ENCODE peak calls at places on chromosome 2, in six cellular contexts. A, L, X, O, P and G are unnamed samples.

GRCh38 chr2:97748397-97748796 is 35.0 kb downstream of the ZAP70 start:
- DNase-seq in O (peak), A (no peak), X (peak), L (peak), P (peak), G (peak)

GRCh38 chr2:67436221-67436620 is 39.1 kb downstream of the ETAA1 start:
- DNase-seq in L (no peak), X (no peak), P (no peak), O (no peak), A (no peak), G (no peak)

GRCh38 chr2:127083819-127084503 is 23.0 kb downstream of the BIN1 start:
- DNase-seq in A (no peak), P (peak), L (no peak), O (no peak), X (no peak), G (no peak)

GRCh38 chr2:197427204-197427603 is 7.6 kb downstream of the SF3B1 start:
- DNase-seq in O (no peak), X (no peak), A (no peak), L (no peak), P (no peak), G (no peak)

GRCh38 chr2:20914087-20914486 is 91.2 kb upstream of the LDAH start:
- DNase-seq in X (no peak), P (no peak), O (no peak), L (no peak), A (no peak), G (no peak)

GRCh38 chr2:78439122-78439521 is 586.4 kb upstream of the REG3G start:
- DNase-seq in P (no peak), A (no peak), L (no peak), X (no peak), O (no peak), G (no peak)

GRCh38 chr2:102109016-102109415 is 33.5 kb upstream of the IL1R1 start:
- DNase-seq in L (no peak), P (no peak), O (no peak), A (no peak), X (no peak), G (no peak)

GRCh38 chr2:220273082-220273481 is 645.7 kb downstream of the SLC4A3 start:
- DNase-seq in L (no peak), A (no peak), X (no peak), O (no peak), P (no peak), G (no peak)

GRCh38 chr2:207463433-207463832 is 66.3 kb upstream of the CREB1 start:
- DNase-seq in L (no peak), O (no peak), P (no peak), X (no peak), A (no peak), G (no peak)

GRCh38 chr2:41136966-41137494 is 685.1 kb upstream of the SLC8A1 start:
- DNase-seq in X (no peak), A (no peak), P (no peak), O (no peak), L (no peak), G (no peak)

GRCh38 chr2:62774555-62775366 is 69.2 kb downstream of the EHBP1 start:
- DNase-seq in X (no peak), O (no peak), L (no peak), P (no peak), A (no peak), G (peak)

GRCh38 chr2:99552529-99552928 is 62.7 kb upstream of the REV1 start:
- DNase-seq in P (no peak), O (no peak), X (no peak), L (no peak), A (no peak), G (no peak)

GRCh38 chr2:42359894-42360483 is 1.0 kb downstream of the COX7A2L start:
- DNase-seq in X (no peak), A (no peak), L (no peak), O (no peak), P (peak), G (peak)

GRCh38 chr2:7825591-7826312 is 856.1 kb upstream of the ID2 start:
- DNase-seq in P (no peak), L (peak), A (no peak), X (no peak), O (no peak), G (no peak)

GRCh38 chr2:138787053-138787666 is 7.0 kb upstream of the NXPH2 start:
- DNase-seq in A (no peak), P (no peak), O (peak), X (peak), L (peak), G (peak)

GRCh38 chr2:168439536-168439935 is 16.5 kb upstream of the CERS6 start:
- DNase-seq in X (no peak), P (no peak), L (no peak), O (no peak), A (no peak), G (no peak)

GRCh38 chr2:158740591-158740990 is 54.5 kb upstream of the DAPL1 start:
- DNase-seq in A (no peak), P (no peak), O (no peak), X (no peak), L (no peak), G (no peak)

GRCh38 chr2:100235098-100235497 is 87.2 kb downstream of the LONRF2 start:
- DNase-seq in A (no peak), L (peak), X (no peak), O (no peak), P (peak), G (no peak)

GRCh38 chr2:42567389-42567788 is 1.0 kb upstream of the MTA3 start:
- DNase-seq in L (no peak), P (no peak), X (no peak), O (no peak), A (no peak), G (no peak)

GRCh38 chr2:155815275-155815674 is 517.2 kb downstream of the NR4A2 start:
- DNase-seq in P (no peak), A (no peak), X (no peak), L (no peak), O (no peak), G (no peak)

GRCh38 chr2:226185613-226186211 is 613.9 kb downstream of the IRS1 start:
- DNase-seq in X (no peak), A (no peak), P (no peak), O (no peak), L (no peak), G (no peak)

GRCh38 chr2:100959225-100959880 is 42.7 kb upstream of the RPL31 start:
- DNase-seq in O (no peak), A (no peak), L (no peak), X (no peak), P (no peak), G (no peak)

GRCh38 chr2:31312898-31313297 is 78.9 kb downstream of the EHD3 start:
- DNase-seq in X (no peak), L (no peak), A (no peak), P (no peak), O (no peak), G (no peak)

GRCh38 chr2:12970861-12971260 is 254.1 kb downstream of the TRIB2 start:
- DNase-seq in L (no peak), O (no peak), P (no peak), X (no peak), A (no peak), G (no peak)

GRCh38 chr2:217563081-217563480 is 439.7 kb downstream of the TNS1 start:
- DNase-seq in X (no peak), A (no peak), P (no peak), L (no peak), O (no peak), G (no peak)

GRCh38 chr2:71609958-71610357 is 156.6 kb downstream of the DYSF start:
- DNase-seq in O (no peak), P (no peak), X (no peak), A (no peak), L (no peak), G (no peak)

GRCh38 chr2:53473236-53473635 is 294.4 kb upstream of the CHAC2 start:
- DNase-seq in A (no peak), L (no peak), O (no peak), P (no peak), X (no peak), G (no peak)

GRCh38 chr2:17729880-17730279 is 23.7 kb downstream of the SMC6 start:
- DNase-seq in A (no peak), O (no peak), X (no peak), P (no peak), L (no peak), G (no peak)

GRCh38 chr2:70828115-70828514 is 7.5 kb downstream of the CD207 start:
- DNase-seq in O (no peak), X (no peak), A (no peak), P (no peak), L (no peak), G (no peak)

GRCh38 chr2:141055526-141055925 is 1075.3 kb downstream of the LRP1B start:
- DNase-seq in O (no peak), X (no peak), P (no peak), L (no peak), A (no peak), G (no peak)

GRCh38 chr2:172345951-172346555 is 81.3 kb upstream of the ITGA6 start:
- DNase-seq in P (no peak), L (no peak), X (no peak), A (no peak), O (no peak), G (no peak)

GRCh38 chr2:190344275-190344827 is 962 bp downstream of the INPP1 start:
- DNase-seq in A (no peak), P (no peak), X (no peak), L (no peak), O (no peak), G (no peak)

GRCh38 chr2:53445376-53446072 is 322.1 kb upstream of the CHAC2 start:
- DNase-seq in A (no peak), L (no peak), X (no peak), P (no peak), O (no peak), G (no peak)

GRCh38 chr2:140586379-140586778 is 1544.4 kb downstream of the LRP1B start:
- DNase-seq in X (peak), L (no peak), O (peak), A (no peak), P (no peak), G (peak)

GRCh38 chr2:128389521-128389920 is 70.9 kb upstream of the HS6ST1 start:
- DNase-seq in A (no peak), O (no peak), P (no peak), X (no peak), L (no peak), G (no peak)

GRCh38 chr2:204691911-204692510 is 146.7 kb downstream of the PARD3B start:
- DNase-seq in L (no peak), X (peak), O (peak), A (no peak), P (peak), G (peak)

GRCh38 chr2:122007577-122007976 is 252.1 kb downstream of the TSN start:
- DNase-seq in P (no peak), X (no peak), A (no peak), O (no peak), L (no peak), G (no peak)

DNA sequence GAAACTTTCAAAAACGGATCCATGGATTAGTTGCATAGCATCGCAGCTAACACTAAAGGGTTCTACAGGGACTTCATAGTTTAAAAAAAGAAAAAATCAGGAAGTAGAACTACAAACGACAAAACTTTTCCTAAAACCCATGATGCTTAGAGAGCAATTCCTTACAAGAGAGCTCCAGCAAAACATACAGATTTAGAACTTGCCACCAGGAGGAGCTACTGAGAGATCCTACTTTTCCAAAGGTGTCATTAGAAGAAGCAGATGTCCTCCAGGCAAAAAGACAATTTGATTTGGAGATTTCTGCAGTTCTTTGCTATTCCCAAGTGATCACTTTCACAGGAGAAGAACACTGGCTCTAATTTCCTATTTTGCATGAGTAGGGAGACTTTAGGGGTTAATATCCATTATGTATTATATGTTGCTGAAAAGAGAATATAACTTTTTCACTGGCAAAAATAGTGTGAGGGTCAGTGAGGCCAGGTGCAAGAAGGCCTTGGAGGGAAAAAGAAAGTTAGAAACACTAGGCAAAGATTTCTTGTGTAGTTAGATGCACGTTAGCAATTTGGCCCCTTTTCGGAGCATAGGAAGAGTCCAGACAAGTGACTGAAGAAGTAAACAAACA is 436.2 kb downstream of the SUCLG1 start:
- DNase-seq in O (peak), L (no peak), X (peak), P (peak), A (no peak), G (peak)
- TF ChIP-seq CTCF in O (peak), L (peak), X (peak), P (peak), A (peak), G (peak)

GRCh38 chr2:185628985-185629384 is 109.6 kb upstream of the FSIP2 start:
- DNase-seq in A (no peak), X (peak), O (peak), P (no peak), L (no peak), G (peak)
- TF ChIP-seq CTCF in A (no peak), X (peak), O (peak), P (no peak), L (peak), G (peak)

GRCh38 chr2:112255875-112256274 is 1.0 kb upstream of the ZC3H8 start:
- DNase-seq in P (no peak), A (no peak), L (no peak), O (no peak), X (no peak), G (no peak)

GRCh38 chr2:112253261-112253807 is 1.5 kb downstream of the ZC3H8 start:
- DNase-seq in O (no peak), L (no peak), P (no peak), A (no peak), X (no peak), G (no peak)

GRCh38 chr2:112256654-112257053 is 1.8 kb upstream of the ZC3H8 start:
- DNase-seq in A (no peak), L (no peak), O (no peak), P (no peak), X (no peak), G (no peak)

GRCh38 chr2:112257575-112257974 is 2.7 kb upstream of the ZC3H8 start:
- DNase-seq in A (no peak), L (no peak), X (no peak), P (no peak), O (no peak), G (no peak)

DNA sequence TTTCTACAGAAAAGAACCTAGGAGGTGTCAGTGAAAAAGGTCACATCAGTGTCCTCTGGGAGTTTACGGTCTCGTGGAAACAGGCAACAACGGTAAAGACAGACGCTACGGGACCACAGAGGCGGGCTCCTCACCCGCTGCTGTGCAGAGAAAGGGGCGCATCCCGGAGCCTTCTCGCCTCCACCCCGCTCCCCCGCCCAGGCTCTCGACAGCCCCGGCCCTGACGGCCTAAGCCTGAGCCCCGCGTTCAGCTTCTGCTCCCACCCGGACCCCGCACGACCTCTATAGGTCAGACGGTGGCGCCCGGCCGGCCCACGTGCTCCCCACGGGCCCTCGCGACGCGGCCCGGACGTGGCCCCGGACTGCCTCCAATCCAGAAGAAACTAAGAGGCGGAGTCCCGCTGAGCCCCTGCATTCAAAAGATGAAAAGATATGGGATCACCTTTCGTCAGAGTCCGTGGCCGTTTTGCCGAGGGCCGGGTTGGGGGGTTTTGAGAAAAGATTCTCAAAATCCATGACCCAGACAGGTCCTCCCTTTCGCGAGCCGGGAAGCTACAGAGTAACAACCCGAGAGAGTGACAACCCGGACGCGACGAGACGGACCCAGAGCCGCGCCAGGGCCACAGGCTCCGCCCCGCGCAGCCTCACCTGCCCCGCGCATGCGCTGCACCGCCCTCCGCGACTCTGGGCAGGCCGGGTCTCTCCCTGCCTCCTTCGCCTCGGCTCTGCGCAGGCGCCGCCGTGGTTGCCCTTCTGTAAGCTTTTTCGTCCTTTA is at the start of gene ZC3H8:
- DNase-seq in O (peak), A (peak), L (peak), X (peak), P (peak), G (peak)
- TF ChIP-seq CTCF in O (no peak), A (no peak), L (peak), X (no peak), P (no peak), G (no peak)

DNA sequence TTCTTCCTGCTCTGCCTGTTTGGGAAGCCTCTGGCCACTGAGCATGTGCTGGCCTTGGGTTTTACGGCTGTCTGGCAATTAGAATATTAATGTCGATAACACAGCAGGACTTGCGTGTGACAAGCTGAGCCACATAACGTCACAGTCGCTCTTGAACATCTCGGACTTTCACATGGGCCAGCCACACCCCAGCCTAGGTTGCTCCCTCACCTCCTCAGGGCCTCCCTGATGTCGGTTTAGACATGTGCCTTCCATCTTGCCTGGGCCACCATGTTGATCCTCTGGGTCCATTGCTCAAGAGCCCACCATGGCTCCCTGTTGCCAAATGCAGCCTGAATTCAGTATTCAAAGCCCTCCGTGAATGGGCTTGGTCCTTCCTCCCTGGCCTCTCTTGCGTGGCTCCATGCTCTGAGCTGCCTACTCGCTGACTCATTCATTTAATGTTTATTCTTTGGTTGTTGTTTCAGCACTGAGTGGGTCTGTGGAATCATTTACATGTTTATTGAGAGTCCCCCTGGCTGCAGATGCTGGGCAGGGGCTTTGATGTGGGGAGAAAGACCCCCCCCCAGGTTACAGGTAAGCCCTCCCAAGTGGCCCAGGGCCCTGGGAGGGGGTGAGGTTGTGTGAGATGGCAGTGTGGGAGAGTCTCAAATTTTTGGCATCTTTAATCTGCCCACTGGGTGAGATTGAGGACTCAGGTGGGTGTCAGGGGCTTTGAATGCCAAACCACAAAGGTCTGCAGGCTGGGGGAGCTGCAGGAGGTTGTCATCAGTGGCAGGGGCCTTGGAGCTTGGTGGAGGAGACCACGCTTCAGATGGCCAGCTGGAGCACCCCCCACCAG is 62.0 kb downstream of the ODC1 start:
- DNase-seq in P (no peak), O (no peak), L (no peak), A (no peak), X (no peak), G (no peak)
- TF ChIP-seq CTCF in P (no peak), O (no peak), L (no peak), A (no peak), X (no peak), G (no peak)

GRCh38 chr2:10903861-10904210 is 7.9 kb upstream of the KCNF1 start:
- DNase-seq in A (no peak), P (no peak), O (no peak), X (no peak), L (no peak), G (no peak)

GRCh38 chr2:10901160-10901559 is 10.6 kb upstream of the KCNF1 start:
- DNase-seq in P (peak), L (no peak), O (no peak), X (no peak), A (no peak), G (no peak)

GRCh38 chr2:10901565-10901964 is 10.2 kb upstream of the KCNF1 start:
- DNase-seq in A (no peak), X (no peak), P (no peak), O (no peak), L (no peak), G (no peak)

GRCh38 chr2:10897956-10898355 is 13.8 kb upstream of the KCNF1 start:
- DNase-seq in O (no peak), P (no peak), L (no peak), A (no peak), X (no peak), G (no peak)

GRCh38 chr2:10900216-10901109 is 11.3 kb upstream of the KCNF1 start:
- DNase-seq in X (peak), A (no peak), P (peak), O (no peak), L (no peak), G (no peak)
- TF ChIP-seq CTCF in X (peak), A (no peak), P (peak), O (no peak), L (peak), G (peak)

DNA sequence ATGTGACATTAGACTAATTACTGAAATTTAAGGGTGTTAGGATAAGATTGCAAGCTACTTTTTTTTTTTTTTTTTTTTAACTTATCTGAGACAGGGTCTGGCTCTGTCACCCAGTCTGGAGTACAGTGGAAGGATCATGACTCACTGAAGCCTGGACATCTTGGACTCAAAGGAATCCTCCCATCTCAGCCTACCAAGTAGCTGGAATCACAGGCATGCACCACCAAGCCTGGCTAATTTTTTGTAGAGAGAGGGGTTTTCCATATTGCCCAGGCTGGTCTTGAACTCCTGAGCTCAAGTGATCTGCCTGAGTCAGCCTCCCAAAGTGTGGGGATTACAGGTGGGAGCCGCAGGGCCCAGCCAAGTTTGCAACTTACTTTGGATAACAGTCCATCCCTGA is 1246.0 kb upstream of the ZEB2 start:
- DNase-seq in P (no peak), L (no peak), O (no peak), A (no peak), X (no peak), G (no peak)
- TF ChIP-seq CTCF in P (no peak), L (no peak), O (no peak), A (no peak), X (no peak), G (no peak)

DNA sequence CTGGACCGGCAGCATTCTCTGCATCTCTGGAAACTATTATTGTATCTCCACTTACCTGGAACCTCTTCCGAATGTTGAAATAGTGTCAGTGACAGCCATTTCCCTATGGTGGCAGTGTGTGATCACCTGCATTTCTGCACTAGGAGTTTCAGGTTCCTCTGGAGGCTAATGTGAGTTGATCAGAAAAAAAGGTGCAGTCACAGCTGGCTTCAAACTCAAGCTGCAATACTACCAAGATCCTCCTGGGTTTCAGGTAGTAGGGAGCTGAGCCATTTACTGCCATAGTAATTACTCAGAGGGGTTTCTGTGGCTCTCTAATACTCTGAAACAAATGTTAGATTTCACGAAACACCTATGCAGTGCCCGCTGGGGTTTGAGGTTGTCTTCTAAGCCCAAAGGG is 183.5 kb upstream of the OSR1 start:
- DNase-seq in P (no peak), L (no peak), O (no peak), A (no peak), X (no peak), G (no peak)
- TF ChIP-seq CTCF in P (no peak), L (no peak), O (no peak), A (no peak), X (no peak), G (no peak)